ENCODE peak calls at places on chromosome 1, in four cellular contexts. H, S, Q and D are unnamed samples.

GRCh38 chr1:175877939-175878730 is 134.7 kb upstream of the TNR start:
- DNase-seq in H (no peak), S (no peak), Q (no peak), D (no peak)

GRCh38 chr1:20058531-20058930 is 11.5 kb upstream of the PLA2G5 start:
- DNase-seq in H (no peak), S (no peak), Q (no peak), D (peak)

GRCh38 chr1:209248649-209249279 is 334.8 kb upstream of the CAMK1G start:
- DNase-seq in H (peak), S (peak), Q (no peak), D (peak)

GRCh38 chr1:162548170-162548569 is 13.4 kb upstream of the UAP1 start:
- DNase-seq in H (no peak), S (no peak), Q (no peak), D (no peak)

GRCh38 chr1:85734961-85735360 is 26.7 kb upstream of the ZNHIT6 start:
- DNase-seq in H (no peak), S (no peak), Q (no peak), D (peak)

GRCh38 chr1:2344121-2344681 is 47.2 kb downstream of the MORN1 start:
- DNase-seq in H (no peak), S (no peak), Q (peak), D (no peak)

GRCh38 chr1:219555031-219555667 is 57.8 kb downstream of the ZC3H11B start:
- DNase-seq in H (no peak), S (no peak), Q (no peak), D (peak)

GRCh38 chr1:3590951-3591865 is 20.1 kb downstream of the MEGF6 start:
- DNase-seq in H (no peak), S (no peak), Q (no peak), D (no peak)

GRCh38 chr1:111920221-111921024 is 69.0 kb downstream of the KCND3 start:
- DNase-seq in H (no peak), S (no peak), Q (no peak), D (peak)

GRCh38 chr1:53583021-53583902 is 124.1 kb downstream of the DMRTB1 start:
- DNase-seq in H (no peak), S (no peak), Q (peak), D (no peak)

GRCh38 chr1:40309374-40310128 is 7.5 kb downstream of the COL9A2 start:
- DNase-seq in H (no peak), S (no peak), Q (no peak), D (peak)

GRCh38 chr1:156399355-156400125 is 30.5 kb downstream of the RHBG start:
- DNase-seq in H (no peak), S (no peak), Q (no peak), D (no peak)

GRCh38 chr1:37282763-37283162 is 191.6 kb upstream of the ZC3H12A start:
- DNase-seq in H (no peak), S (no peak), Q (no peak), D (no peak)

GRCh38 chr1:1421907-1422464 is 910 bp upstream of the ANKRD65 start:
- DNase-seq in H (no peak), S (no peak), Q (no peak), D (no peak)

GRCh38 chr1:184664042-184664659 is 90.5 kb downstream of the EDEM3 start:
- DNase-seq in H (peak), S (no peak), Q (peak), D (peak)

GRCh38 chr1:159821171-159821867 is 5.4 kb upstream of the SLAMF8 start:
- DNase-seq in H (no peak), S (no peak), Q (no peak), D (no peak)

GRCh38 chr1:221672160-221672762 is 69.6 kb downstream of the DUSP10 start:
- DNase-seq in H (no peak), S (no peak), Q (no peak), D (peak)

GRCh38 chr1:112508242-112509004 is at the start of gene WNT2B:
- DNase-seq in H (peak), S (peak), Q (peak), D (no peak)

GRCh38 chr1:202967684-202968281 is 726 bp upstream of the CYB5R1 start:
- DNase-seq in H (peak), S (no peak), Q (no peak), D (peak)

GRCh38 chr1:211606327-211606913 is 27.5 kb upstream of the SLC30A1 start:
- DNase-seq in H (peak), S (no peak), Q (no peak), D (no peak)

GRCh38 chr1:3168678-3169077 is 99.7 kb downstream of the PRDM16 start:
- DNase-seq in H (no peak), S (no peak), Q (no peak), D (no peak)

GRCh38 chr1:36305915-36306209 is 306 bp upstream of the SH3D21 start:
- DNase-seq in H (no peak), S (no peak), Q (no peak), D (no peak)

GRCh38 chr1:201637282-201638076 is 98.6 kb downstream of the NAV1 start:
- DNase-seq in H (no peak), S (no peak), Q (no peak), D (no peak)

GRCh38 chr1:24501371-24502167 is 1.1 kb upstream of the RCAN3 start:
- DNase-seq in H (peak), S (peak), Q (no peak), D (peak)

GRCh38 chr1:178017517-178017916 is 47.7 kb upstream of the SEC16B start:
- DNase-seq in H (no peak), S (no peak), Q (no peak), D (no peak)

GRCh38 chr1:109978761-109979488 is 5.6 kb upstream of the AHCYL1 start:
- DNase-seq in H (no peak), S (no peak), Q (no peak), D (no peak)